ENCODE peak calls at places on chromosomes 12 and 14, in eight cellular contexts. P, K, O, B, W, A, Y and M are unnamed samples.

GRCh38 chr12:27142102-27142721 is 59.8 kb upstream of the C12orf71 start:
- DNase-seq in P (peak), K (peak), O (peak), B (no peak), W (peak), A (no peak), Y (peak), M (peak)

GRCh38 chr12:65606008-65606766 is 218.1 kb upstream of the HMGA2 start:
- DNase-seq in P (no peak), K (no peak), O (no peak), B (no peak), W (no peak), A (no peak), Y (no peak), M (no peak)

GRCh38 chr14:60161176-60162107 is 3.8 kb downstream of the DHRS7 start:
- DNase-seq in P (no peak), K (peak), O (no peak), B (no peak), W (no peak), A (no peak), Y (no peak), M (no peak)

GRCh38 chr12:19572920-19573558 is 133.7 kb downstream of the AEBP2 start:
- DNase-seq in P (no peak), K (no peak), O (peak), B (no peak), W (no peak), A (no peak), Y (peak), M (peak)

GRCh38 chr14:43116341-43116740 is 1390.7 kb downstream of the FSCB start:
- DNase-seq in P (no peak), K (no peak), O (no peak), B (no peak), W (no peak), A (no peak), Y (no peak), M (no peak)

GRCh38 chr14:60339571-60339970 is 90.5 kb downstream of the PPM1A start:
- DNase-seq in P (no peak), K (no peak), O (no peak), B (no peak), W (no peak), A (no peak), Y (no peak), M (no peak)

GRCh38 chr12:95060951-95061350 is 12.5 kb downstream of the NR2C1 start:
- DNase-seq in P (no peak), K (no peak), O (no peak), B (no peak), W (no peak), A (no peak), Y (no peak), M (no peak)

GRCh38 chr12:72829838-72830237 is 557.7 kb downstream of the TRHDE start:
- DNase-seq in P (no peak), K (no peak), O (no peak), B (no peak), W (no peak), A (no peak), Y (no peak), M (no peak)

GRCh38 chr12:89140580-89141236 is 211.6 kb downstream of the DUSP6 start:
- DNase-seq in P (no peak), K (peak), O (peak), B (no peak), W (peak), A (no peak), Y (no peak), M (no peak)

GRCh38 chr12:29317556-29318363 is 63.2 kb downstream of the ERGIC2 start:
- DNase-seq in P (no peak), K (no peak), O (peak), B (peak), W (peak), A (no peak), Y (peak), M (peak)

GRCh38 chr12:110790301-110790700 is 47.6 kb upstream of the PPP1CC start:
- DNase-seq in P (no peak), K (no peak), O (no peak), B (no peak), W (no peak), A (no peak), Y (no peak), M (no peak)

GRCh38 chr12:7884687-7885086 is 12.0 kb upstream of the SLC2A14 start:
- DNase-seq in P (no peak), K (no peak), O (no peak), B (no peak), W (no peak), A (no peak), Y (no peak), M (no peak)

GRCh38 chr14:45359766-45360165 is 106.8 kb upstream of the MIS18BP1 start:
- DNase-seq in P (no peak), K (no peak), O (no peak), B (no peak), W (no peak), A (no peak), Y (no peak), M (no peak)

GRCh38 chr12:65278576-65279386 is at the start of gene MSRB3:
- DNase-seq in P (peak), K (peak), O (peak), B (no peak), W (peak), A (peak), Y (peak), M (no peak)

GRCh38 chr12:67586951-67587350 is 61.6 kb upstream of the DYRK2 start:
- DNase-seq in P (no peak), K (no peak), O (no peak), B (no peak), W (no peak), A (no peak), Y (no peak), M (no peak)

DNA sequence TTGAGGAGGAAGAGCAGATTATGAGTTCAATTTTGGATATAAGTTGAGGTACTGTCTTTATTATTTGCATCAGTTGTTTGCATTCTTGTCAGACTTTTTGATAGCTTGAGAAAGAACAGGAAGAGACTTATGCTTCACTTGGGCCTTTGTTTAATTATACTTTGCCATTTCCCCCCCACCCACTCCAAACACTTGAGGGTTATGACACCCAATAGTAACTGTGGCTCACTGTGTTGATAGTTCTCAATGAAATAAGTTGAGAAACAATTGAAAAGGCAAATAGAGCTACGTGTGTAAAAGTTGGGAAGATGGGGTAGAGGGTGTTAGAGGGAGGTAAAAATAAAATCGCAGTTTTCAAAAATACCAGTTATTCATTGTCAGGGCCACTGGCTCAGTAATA is 17.7 kb downstream of the NAA30 start:
- DNase-seq in P (no peak), K (no peak), O (no peak), B (no peak), W (no peak), A (no peak), Y (no peak), M (no peak)
- H3K4me3 ChIP-seq in P (no peak), K (no peak), O (no peak), B (no peak), W (no peak), A (no peak), Y (no peak), M (no peak)

DNA sequence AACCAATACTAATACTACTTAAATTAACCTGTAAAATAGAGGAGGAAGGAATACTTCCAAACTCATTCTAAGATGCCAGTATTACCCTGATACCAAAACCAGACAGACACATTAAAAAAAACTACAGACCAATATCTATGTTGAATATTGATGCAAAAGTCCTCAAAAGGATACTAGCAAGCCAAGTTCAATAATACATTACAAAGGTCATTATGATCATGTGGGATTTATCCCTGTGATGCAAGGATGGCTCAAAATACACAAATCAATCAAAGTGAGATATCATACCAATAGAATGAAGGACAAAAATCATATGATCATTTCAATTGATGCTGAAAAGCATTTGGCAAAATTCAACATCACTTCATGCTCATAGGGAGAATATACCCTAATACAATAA is 97.2 kb upstream of the ATXN7L3B start:
- DNase-seq in P (no peak), K (no peak), O (no peak), B (no peak), W (no peak), A (no peak), Y (no peak), M (no peak)
- H3K4me3 ChIP-seq in P (no peak), K (no peak), O (no peak), B (no peak), W (no peak), A (no peak), Y (no peak), M (no peak)

GRCh38 chr14:96584907-96585671 is 82.9 kb downstream of the PAPOLA start:
- DNase-seq in P (no peak), K (no peak), O (no peak), B (no peak), W (no peak), A (no peak), Y (no peak), M (no peak)

GRCh38 chr14:96583605-96584041 is 81.4 kb downstream of the PAPOLA start:
- DNase-seq in P (no peak), K (no peak), O (no peak), B (no peak), W (no peak), A (no peak), Y (no peak), M (no peak)

GRCh38 chr14:96582995-96583394 is 80.8 kb downstream of the PAPOLA start:
- DNase-seq in P (no peak), K (no peak), O (no peak), B (no peak), W (no peak), A (no peak), Y (no peak), M (no peak)

GRCh38 chr14:96585672-96586013 is 83.5 kb downstream of the PAPOLA start:
- DNase-seq in P (no peak), K (no peak), O (no peak), B (no peak), W (no peak), A (no peak), Y (no peak), M (no peak)

GRCh38 chr14:96584199-96584906 is 82.2 kb downstream of the PAPOLA start:
- DNase-seq in P (no peak), K (no peak), O (peak), B (no peak), W (no peak), A (no peak), Y (peak), M (no peak)
- H3K4me3 ChIP-seq in P (no peak), K (no peak), O (no peak), B (no peak), W (no peak), A (no peak), Y (no peak), M (no peak)

GRCh38 chr14:91872517-91873470 is 5.5 kb upstream of the TC2N start:
- DNase-seq in P (peak), K (peak), O (peak), B (no peak), W (peak), A (peak), Y (peak), M (no peak)
- H3K4me3 ChIP-seq in P (no peak), K (no peak), O (no peak), B (no peak), W (no peak), A (peak), Y (no peak), M (peak)

GRCh38 chr12:12263909-12264308 is 2.9 kb downstream of the LRP6 start:
- DNase-seq in P (no peak), K (no peak), O (no peak), B (no peak), W (no peak), A (no peak), Y (no peak), M (no peak)
- H3K4me3 ChIP-seq in P (no peak), K (no peak), O (peak), B (peak), W (no peak), A (peak), Y (no peak), M (no peak)

GRCh38 chr14:75430526-75430925 is 2.7 kb downstream of the JDP2 start:
- DNase-seq in P (no peak), K (no peak), O (peak), B (no peak), W (peak), A (no peak), Y (no peak), M (no peak)
- H3K4me3 ChIP-seq in P (no peak), K (peak), O (peak), B (no peak), W (peak), A (peak), Y (no peak), M (no peak)

GRCh38 chr12:130955238-130955816 is 1.6 kb downstream of the ADGRD1 start:
- DNase-seq in P (peak), K (no peak), O (no peak), B (no peak), W (no peak), A (no peak), Y (no peak), M (no peak)
- H3K4me3 ChIP-seq in P (peak), K (no peak), O (no peak), B (no peak), W (peak), A (peak), Y (no peak), M (no peak)